ENCODE peak calls at places on chromosomes 7 and 10, in seven cellular contexts. K is uterus, F is body of pancreas, I is pancreas, G is ovary, B is endothelial cell of umbilical vein, L is psoas muscle. R is an unnamed sample.

GRCh38 chr7:99070361-99070760 is 73.5 kb downstream of the SMURF1 start:
- DNase-seq in B (no peak), L (no peak), G (no peak), I (no peak), F (no peak), K (no peak), R (no peak)

GRCh38 chr10:126315471-126316177 is 72.7 kb downstream of the ADAM12 start:
- DNase-seq in I (no peak), K (no peak), F (no peak), B (no peak), L (no peak), G (no peak), R (peak; percentile 85)

GRCh38 chr10:113029055-113029440 is 79.0 kb downstream of the TCF7L2 start:
- DNase-seq in B (no peak), K (no peak), G (no peak), L (no peak), F (no peak), I (no peak), R (no peak)

GRCh38 chr10:86598151-86598550 is 56.2 kb upstream of the OPN4 start:
- DNase-seq in F (no peak), G (no peak), K (no peak), I (no peak), L (no peak), B (no peak), R (no peak)

GRCh38 chr10:43683451-43684197 is 34.9 kb upstream of the ZNF32 start:
- DNase-seq in I (no peak), L (no peak), F (no peak), K (no peak), G (no peak), B (no peak), R (peak; percentile 37)

GRCh38 chr7:93964813-93965212 is 39.3 kb downstream of the BET1 start:
- DNase-seq in B (no peak), G (no peak), F (no peak), K (no peak), I (no peak), L (no peak), R (no peak)

GRCh38 chr10:43249151-43249961 is 17.5 kb downstream of the RASGEF1A start:
- DNase-seq in B (no peak), L (no peak), K (peak; percentile 6), G (peak; percentile 3), F (no peak), I (peak; percentile 5), R (no peak)

GRCh38 chr7:26525413-26526287 is 234.0 kb downstream of the SNX10 start:
- DNase-seq in F (no peak), B (no peak), G (no peak), L (no peak), I (no peak), K (no peak), R (no peak)

GRCh38 chr7:105097619-105098018 is 83.6 kb downstream of the KMT2E start:
- DNase-seq in F (no peak), I (no peak), B (peak; percentile 92), L (no peak), G (no peak), K (no peak), R (peak; percentile 86)

GRCh38 chr7:36283711-36284130 is 105.9 kb upstream of the ANLN start:
- DNase-seq in G (no peak), I (peak; percentile 73), B (no peak), F (no peak), L (peak; percentile 60), K (no peak), R (no peak)

GRCh38 chr7:118148930-118149329 is 35.0 kb upstream of the LSM8 start:
- DNase-seq in G (no peak), B (no peak), F (no peak), I (no peak), K (no peak), L (no peak), R (peak; percentile 6)

GRCh38 chr10:48470893-48471805 is 133.7 kb downstream of the ARHGAP22 start:
- DNase-seq in K (no peak), L (no peak), F (peak; percentile 7), B (peak; percentile 9), G (peak; percentile 26), I (no peak), R (no peak)

GRCh38 chr7:117728858-117729257 is 144.4 kb downstream of the CTTNBP2 start:
- DNase-seq in I (no peak), L (no peak), K (no peak), F (no peak), B (no peak), G (no peak), R (no peak)

GRCh38 chr10:9147475-9147874 is 1093.0 kb downstream of the GATA3 start:
- DNase-seq in K (no peak), B (no peak), F (no peak), G (no peak), I (no peak), L (no peak), R (no peak)

GRCh38 chr10:124736491-124737136 is 7.6 kb downstream of the FAM53B start:
- DNase-seq in B (peak; percentile 28), K (peak; percentile 86), F (peak; percentile 79), G (peak; percentile 90), I (peak; percentile 88), L (peak; percentile 80), R (peak; percentile 91)

GRCh38 chr10:15461353-15462108 is 90.4 kb upstream of the FAM171A1 start:
- DNase-seq in K (peak; percentile 33), G (no peak), I (no peak), L (no peak), F (peak; percentile 27), B (peak; percentile 22), R (no peak)

GRCh38 chr10:4651404-4652037 is 174.5 kb upstream of the AKR1E2 start:
- DNase-seq in K (no peak), B (no peak), F (no peak), I (no peak), G (no peak), L (no peak), R (no peak)

GRCh38 chr10:97399843-97400545 is 1.1 kb downstream of the RRP12 start:
- DNase-seq in K (no peak), F (peak; percentile 68), B (peak; percentile 38), G (no peak), I (peak; percentile 65), L (peak; percentile 51), R (peak; percentile 61)

GRCh38 chr7:6237002-6237401 is 35.4 kb downstream of the CYTH3 start:
- DNase-seq in G (no peak), K (no peak), L (no peak), I (no peak), F (no peak), B (no peak), R (peak; percentile 26)

GRCh38 chr7:262251-262572 is 27.8 kb upstream of the FOXL3 start:
- DNase-seq in K (no peak), I (no peak), B (no peak), F (no peak), L (no peak), G (no peak), R (no peak)

DNA sequence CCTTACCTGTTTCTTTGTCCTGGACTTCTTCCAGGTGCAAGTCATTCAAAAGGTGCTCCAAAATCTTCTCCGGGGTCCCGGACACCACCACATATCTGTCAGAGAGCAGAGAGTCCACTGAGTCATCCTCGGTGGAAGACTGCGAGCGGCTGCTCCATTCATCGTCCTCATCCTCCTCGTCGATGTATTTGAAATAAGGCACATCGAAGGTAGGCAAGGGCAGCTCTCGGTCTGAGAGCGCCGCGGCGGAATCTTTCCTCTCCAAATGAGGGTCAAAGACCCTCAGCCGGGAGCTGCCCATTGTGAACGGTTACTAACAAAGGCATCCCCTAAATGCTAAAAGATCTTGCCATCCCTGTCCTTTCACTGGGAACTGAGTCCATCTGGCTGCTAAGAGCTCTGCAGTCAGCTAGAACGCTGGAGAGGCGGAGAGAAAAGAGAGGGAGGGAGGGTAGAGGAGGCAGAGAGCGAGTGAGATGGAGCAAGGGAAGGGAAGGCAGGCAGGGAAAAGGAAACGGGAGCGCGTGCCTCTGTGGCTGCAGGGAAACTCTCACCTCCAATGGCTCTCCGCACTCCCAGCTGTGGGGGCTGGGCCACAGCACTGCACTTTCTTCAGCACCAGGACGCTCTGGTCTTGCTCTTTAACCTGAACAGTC is 163.5 kb downstream of the RAPGEF5 start:
- DNase-seq in B (no peak), F (peak; percentile 54), L (no peak), K (peak; percentile 50), G (peak; percentile 28), I (peak; percentile 75), R (peak; percentile 62)
- H3K4me1 ChIP-seq in B (no peaks in the 10 kb centered on the region), F (peaks cover 28% of the 10 kb centered on the region), L (no peaks in the 10 kb centered on the region), K (no peaks in the 10 kb centered on the region), G (peaks cover 2% of the 10 kb centered on the region), I (peaks cover 11% of the 10 kb centered on the region), R (peaks cover 9% of the 10 kb centered on the region)

DNA sequence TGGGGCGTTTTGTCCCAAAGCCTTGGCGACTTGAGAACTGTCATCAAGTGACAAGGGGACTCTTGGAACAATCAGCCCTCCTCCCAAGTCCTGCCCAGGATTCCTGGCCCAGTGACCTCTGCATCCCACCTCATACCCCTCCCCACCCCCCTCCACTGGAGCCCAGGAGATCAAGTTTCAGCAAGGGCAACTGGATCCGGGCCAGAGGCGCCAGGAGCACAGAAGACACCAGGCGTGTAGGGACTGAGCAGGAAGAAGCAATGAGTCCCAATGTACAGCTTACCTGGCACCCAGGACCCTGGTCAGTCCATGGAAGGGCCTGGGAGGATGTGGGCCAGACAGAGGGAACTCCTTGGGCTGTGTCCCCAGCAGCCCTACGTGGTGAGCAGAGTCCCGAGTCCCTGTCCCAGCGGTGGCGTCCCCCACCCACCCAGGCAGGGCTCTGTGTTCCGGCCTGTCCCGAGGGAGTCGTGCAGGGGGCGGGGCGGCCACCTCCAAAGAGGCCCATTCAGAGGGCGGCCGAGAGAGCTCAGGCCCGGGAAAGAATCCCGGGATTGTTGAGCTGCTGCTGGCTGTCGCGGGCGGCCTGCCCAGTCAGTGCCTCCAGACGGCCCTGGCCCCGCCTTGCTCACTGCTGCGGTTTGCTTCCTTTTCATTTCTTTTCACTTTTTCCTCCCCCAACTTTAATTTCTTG is 254.1 kb downstream of the TNS3 start:
- DNase-seq in I (peak; percentile 59), B (peak; percentile 48), K (peak; percentile 86), L (peak; percentile 83), F (peak; percentile 77), G (peak; percentile 88), R (peak; percentile 95)
- H3K4me3 ChIP-seq in I (no peak overlapping the region), B (no peak overlapping the region), K (no peak overlapping the region), L (peak overlapping the region; percentile 41), F (no peak overlapping the region), G (peak overlapping the region; percentile 0), R (peak overlapping the region; percentile 35)

DNA sequence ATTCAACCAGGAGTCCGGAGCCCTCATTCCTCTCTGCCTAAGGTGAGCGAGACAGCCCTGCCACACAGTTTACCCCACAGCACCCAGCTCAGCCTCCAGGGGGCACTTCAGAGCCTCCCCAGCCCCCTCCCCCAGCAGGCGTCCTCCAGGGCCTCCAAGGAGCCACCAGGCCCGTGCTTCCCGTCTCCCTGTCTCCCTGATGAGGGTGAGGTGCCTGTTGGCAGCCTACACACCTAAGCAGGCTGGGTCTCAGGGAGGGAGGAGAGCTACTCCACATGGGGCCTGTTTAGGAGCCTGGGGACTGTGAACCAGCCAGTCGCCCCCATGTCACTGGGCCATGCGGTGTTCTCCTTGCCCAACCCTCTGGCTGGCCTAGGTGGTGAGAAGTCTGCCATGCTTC is 28.9 kb upstream of the TRIM8 start:
- DNase-seq in I (no peak), F (no peak), G (no peak), K (no peak), L (peak; percentile 30), B (peak; percentile 29), R (peak; percentile 71)
- TF ChIP-seq CTCF in I (no peak), F (no peak), G (no peak), K (no peak), L (peak; percentile 12), B (peak; percentile 65), R (peak; percentile 40)

GRCh38 chr10:28541695-28542365 is 8.9 kb downstream of the WAC start:
- DNase-seq in K (no peak), L (no peak), G (no peak), I (no peak), B (no peak), F (no peak), R (peak; percentile 30)
- H3K4me1 ChIP-seq in K (peaks cover 14% of the 10 kb centered on the region), L (peaks cover 43% of the 10 kb centered on the region), G (no peaks in the 10 kb centered on the region), I (peaks cover 4% of the 10 kb centered on the region), B (no peaks in the 10 kb centered on the region), F (peaks cover 33% of the 10 kb centered on the region), R (peaks cover 25% of the 10 kb centered on the region)